ENCODE peak calls at places on chromosomes 5 and 9, in six cellular contexts. M, B, Q, X, O and Y are unnamed samples.

GRCh38 chr5:149452007-149452664 is 73.0 kb upstream of the IL17B start:
- DNase-seq in M (peak), Q (no peak), B (no peak), X (no peak), O (no peak), Y (no peak)

GRCh38 chr5:142780871-142781270 is 10.7 kb downstream of the ARHGAP26 start:
- DNase-seq in M (peak), O (no peak), Q (no peak), B (no peak), X (no peak), Y (no peak)

GRCh38 chr9:131503626-131504465 is 1.1 kb downstream of the POMT1 start:
- DNase-seq in X (peak), M (no peak), B (no peak), Q (peak), O (no peak), Y (no peak)

GRCh38 chr5:180802325-180803180 is at the start of gene MGAT1:
- DNase-seq in O (peak), Q (peak), B (peak), X (peak), M (peak), Y (peak)

GRCh38 chr9:127700140-127700539 is 6.6 kb upstream of the CFAP157 start:
- DNase-seq in Q (no peak), O (no peak), B (no peak), X (no peak), M (no peak), Y (no peak)

GRCh38 chr5:119129770-119130169 is 58.9 kb downstream of the DMXL1 start:
- DNase-seq in B (no peak), X (no peak), O (no peak), Q (no peak), M (no peak), Y (no peak)

GRCh38 chr5:179271821-179272325 is 73.4 kb downstream of the ADAMTS2 start:
- DNase-seq in X (peak), M (no peak), Q (no peak), B (no peak), O (no peak), Y (no peak)

GRCh38 chr5:36417221-36417620 is 115.5 kb upstream of the RANBP3L start:
- DNase-seq in O (no peak), Q (no peak), B (no peak), X (no peak), M (no peak), Y (no peak)

GRCh38 chr5:56900395-56900794 is 9.0 kb upstream of the SETD9 start:
- DNase-seq in O (no peak), Q (peak), B (no peak), M (no peak), X (no peak), Y (no peak)

GRCh38 chr9:127887792-127888191 is 10.3 kb upstream of the AK1 start:
- DNase-seq in O (no peak), X (no peak), Q (no peak), M (no peak), B (no peak), Y (no peak)

GRCh38 chr9:76433851-76434250 is 25.1 kb upstream of the GCNT1 start:
- DNase-seq in M (no peak), B (no peak), O (no peak), X (no peak), Q (peak), Y (peak)

GRCh38 chr5:30392897-30393296 is 800.6 kb upstream of the CDH6 start:
- DNase-seq in M (no peak), B (no peak), Q (no peak), X (no peak), O (no peak), Y (no peak)

GRCh38 chr9:112121633-112122032 is 53.5 kb downstream of the SUSD1 start:
- DNase-seq in X (no peak), O (no peak), B (no peak), Q (no peak), M (no peak), Y (no peak)

GRCh38 chr9:97954550-97954989 is 16.6 kb upstream of the HEMGN start:
- DNase-seq in M (no peak), X (peak), B (peak), O (peak), Q (no peak), Y (no peak)

GRCh38 chr5:97037819-97038218 is 101.9 kb downstream of the LNPEP start:
- DNase-seq in B (no peak), X (no peak), O (no peak), Q (no peak), M (no peak), Y (no peak)

GRCh38 chr5:89473196-89473595 is 590.2 kb upstream of the MEF2C start:
- DNase-seq in M (no peak), B (no peak), Q (peak), X (no peak), O (no peak), Y (peak)

GRCh38 chr5:54985301-54986268 is at the start of gene ESM1:
- DNase-seq in X (no peak), B (no peak), O (no peak), Q (peak), M (no peak), Y (peak)

GRCh38 chr9:137421838-137422667 is 909 bp downstream of the EXD3 start:
- DNase-seq in O (no peak), B (no peak), X (no peak), Q (no peak), M (no peak), Y (no peak)

GRCh38 chr9:137674307-137675305 is 55.8 kb downstream of the EHMT1 start:
- DNase-seq in B (no peak), X (no peak), M (no peak), O (no peak), Q (no peak), Y (no peak)

GRCh38 chr5:135567661-135568060 is 11.1 kb downstream of the CXCL14 start:
- DNase-seq in X (no peak), B (no peak), Q (no peak), M (no peak), O (no peak), Y (no peak)

GRCh38 chr9:36337002-36337401 is 63.1 kb downstream of the RNF38 start:
- DNase-seq in O (no peak), B (no peak), Q (no peak), X (no peak), M (no peak), Y (no peak)

GRCh38 chr5:58322453-58322852 is 137.4 kb downstream of the PLK2 start:
- DNase-seq in O (no peak), B (no peak), M (no peak), X (no peak), Q (peak), Y (no peak)

GRCh38 chr5:116554764-116555163 is 19.9 kb downstream of the SEMA6A start:
- DNase-seq in O (no peak), M (no peak), Q (no peak), B (no peak), X (no peak), Y (no peak)

GRCh38 chr5:669111-669841 is 23.9 kb downstream of the TPPP start:
- DNase-seq in Q (no peak), B (peak), O (peak), X (peak), M (peak), Y (no peak)

GRCh38 chr5:15693036-15693728 is 193.2 kb downstream of the FBXL7 start:
- DNase-seq in M (no peak), X (no peak), Q (no peak), B (no peak), O (no peak), Y (no peak)

GRCh38 chr9:129362287-129363098 is 184.4 kb upstream of the IER5L start:
- DNase-seq in Q (no peak), X (no peak), B (no peak), M (no peak), O (no peak), Y (no peak)

GRCh38 chr5:95162231-95162992 is 122.5 kb downstream of the MCTP1 start:
- DNase-seq in O (no peak), B (no peak), Q (no peak), X (no peak), M (no peak), Y (no peak)
- H3K4me3 ChIP-seq in O (no peak), B (no peak), Q (no peak), X (no peak), M (no peak), Y (no peak)

DNA sequence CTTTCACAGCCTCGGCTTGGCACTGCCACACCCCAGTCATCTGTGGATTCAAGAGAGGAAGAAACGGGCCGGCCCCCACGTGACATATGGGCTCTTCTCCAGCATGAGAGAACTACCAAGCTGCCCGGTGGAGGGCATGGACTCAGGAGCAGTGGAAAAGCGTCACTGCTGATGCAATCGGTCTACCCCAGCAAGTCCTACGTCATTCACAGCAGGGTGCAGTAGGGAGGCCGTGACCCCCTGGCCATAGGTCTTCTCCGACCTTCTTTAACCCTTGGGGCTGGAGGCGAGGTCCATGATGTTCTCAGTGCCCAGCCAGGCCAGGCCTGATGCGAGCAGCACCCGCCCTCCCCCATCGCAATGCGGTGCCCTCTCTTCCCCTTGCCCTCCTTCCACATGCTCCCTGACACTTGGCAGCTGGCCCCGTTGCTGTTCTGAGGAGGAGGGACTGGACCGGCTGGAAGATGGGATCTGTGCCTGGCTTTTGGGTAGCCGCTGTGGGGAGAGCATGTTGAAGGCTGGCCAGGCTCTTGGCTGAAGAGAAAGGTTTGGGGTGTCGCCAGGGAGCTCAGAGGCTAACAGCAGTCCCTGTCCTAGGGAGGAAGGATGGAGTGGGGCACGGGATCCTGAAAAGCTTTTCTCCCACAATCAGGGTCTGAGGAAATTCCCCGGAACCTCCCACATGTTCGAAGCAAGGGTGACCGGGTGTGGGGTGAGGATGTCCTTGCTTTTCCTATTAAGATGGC is 89.8 kb downstream of the LIFR start:
- DNase-seq in M (peak), B (no peak), X (no peak), Q (no peak), O (no peak), Y (no peak)
- H3K4me3 ChIP-seq in M (no peak), B (no peak), X (no peak), Q (no peak), O (no peak), Y (no peak)

GRCh38 chr5:80033513-80033912 is 1.6 kb upstream of the THBS4 start:
- DNase-seq in X (no peak), M (no peak), B (no peak), O (no peak), Q (no peak), Y (no peak)

GRCh38 chr5:80034559-80034958 is 589 bp upstream of the THBS4 start:
- DNase-seq in X (no peak), M (no peak), B (no peak), O (no peak), Q (no peak), Y (no peak)

GRCh38 chr5:80036621-80037020 is 1.5 kb downstream of the THBS4 start:
- DNase-seq in O (peak), Q (no peak), M (no peak), B (no peak), X (no peak), Y (no peak)

GRCh38 chr5:80035839-80036238 is 691 bp downstream of the THBS4 start:
- DNase-seq in B (no peak), O (no peak), Q (no peak), M (no peak), X (no peak), Y (no peak)

DNA sequence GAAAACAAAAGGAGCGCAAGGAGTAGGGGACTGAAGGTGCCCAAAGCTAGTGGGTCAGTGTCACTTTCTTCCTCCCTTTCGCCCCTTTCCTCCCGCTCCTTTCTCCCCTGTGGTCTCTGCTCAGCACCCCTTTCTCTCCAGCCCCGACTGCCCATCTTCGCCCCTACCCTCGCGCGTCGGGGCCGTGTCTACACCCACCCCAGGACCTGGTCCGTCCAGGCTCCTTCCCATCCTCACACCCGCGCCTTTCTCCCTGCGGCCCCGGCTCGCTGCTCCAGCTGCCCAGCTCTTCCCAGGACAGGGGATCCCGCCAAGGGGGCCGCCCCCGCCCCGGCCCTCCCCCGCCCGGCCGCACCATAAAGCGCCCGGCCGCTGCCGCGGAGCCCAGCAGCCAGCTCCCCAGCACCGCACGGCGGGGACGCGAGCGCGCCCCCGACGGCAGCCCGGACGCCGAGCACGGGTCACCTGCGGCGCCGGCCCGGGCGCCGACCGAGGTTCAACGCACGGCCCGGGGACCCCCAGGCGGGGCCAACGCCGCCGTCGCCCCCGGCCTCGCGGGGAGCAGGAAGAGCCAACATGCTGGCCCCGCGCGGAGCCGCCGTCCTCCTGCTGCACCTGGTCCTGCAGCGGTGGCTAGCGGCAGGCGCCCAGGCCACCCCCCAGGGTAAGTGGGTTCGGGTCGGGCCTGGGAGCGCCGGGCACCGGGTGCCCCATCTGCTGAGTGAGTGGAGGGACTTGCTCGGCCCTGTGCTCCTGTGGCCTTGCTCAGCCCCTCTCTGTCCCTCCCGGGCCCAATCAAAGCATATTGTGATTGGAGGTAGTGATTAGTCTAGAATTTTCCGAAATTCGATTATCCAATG is at the start of gene THBS4:
- DNase-seq in B (peak), X (no peak), Q (no peak), O (no peak), M (peak), Y (no peak)
- H3K4me3 ChIP-seq in B (peak), X (no peak), Q (no peak), O (no peak), M (peak), Y (peak)

GRCh38 chr5:37737326-37738056 is 102.3 kb downstream of the GDNF start:
- DNase-seq in Q (no peak), B (no peak), X (no peak), M (no peak), O (no peak), Y (no peak)

GRCh38 chr5:37736397-37736796 is 103.4 kb downstream of the GDNF start:
- DNase-seq in M (no peak), B (no peak), X (no peak), O (no peak), Q (no peak), Y (no peak)

GRCh38 chr5:37739817-37740261 is 100.0 kb downstream of the GDNF start:
- DNase-seq in O (no peak), Q (peak), X (no peak), B (no peak), M (no peak), Y (peak)

GRCh38 chr5:37738865-37739488 is 100.9 kb downstream of the GDNF start:
- DNase-seq in M (no peak), O (no peak), B (no peak), Q (no peak), X (no peak), Y (no peak)

DNA sequence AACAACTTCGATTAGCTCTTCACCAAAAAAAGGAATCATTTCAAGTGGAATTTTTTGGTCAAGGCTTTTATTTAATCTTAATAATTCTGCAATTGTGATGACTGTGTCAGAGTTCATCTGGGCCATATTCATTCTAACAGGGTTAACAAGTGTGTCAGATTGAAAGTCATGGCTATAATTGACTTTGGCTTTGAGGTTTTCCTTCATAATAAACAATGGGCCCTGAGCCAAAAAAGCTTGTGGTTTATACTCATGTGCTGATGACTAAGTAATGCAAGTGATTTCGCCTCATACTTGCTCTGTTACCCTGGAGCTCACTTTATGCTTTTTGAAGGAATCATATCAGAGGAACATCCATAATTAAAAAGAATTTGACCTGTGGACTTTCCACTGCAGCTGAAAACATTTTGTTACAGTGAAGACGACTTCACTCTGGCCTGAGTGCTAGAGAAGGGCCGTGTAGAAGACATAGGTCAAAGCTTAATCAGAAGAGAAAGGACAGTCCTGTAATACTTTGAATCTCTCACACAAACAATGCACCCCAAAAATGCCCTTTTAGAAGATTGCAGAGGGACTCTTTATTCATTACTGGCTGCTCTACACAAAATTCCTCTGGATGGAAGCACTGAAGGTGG is 101.7 kb downstream of the GDNF start:
- DNase-seq in M (no peak), Q (peak), O (no peak), X (no peak), B (no peak), Y (peak)
- H3K4me3 ChIP-seq in M (no peak), Q (no peak), O (no peak), X (no peak), B (no peak), Y (no peak)

DNA sequence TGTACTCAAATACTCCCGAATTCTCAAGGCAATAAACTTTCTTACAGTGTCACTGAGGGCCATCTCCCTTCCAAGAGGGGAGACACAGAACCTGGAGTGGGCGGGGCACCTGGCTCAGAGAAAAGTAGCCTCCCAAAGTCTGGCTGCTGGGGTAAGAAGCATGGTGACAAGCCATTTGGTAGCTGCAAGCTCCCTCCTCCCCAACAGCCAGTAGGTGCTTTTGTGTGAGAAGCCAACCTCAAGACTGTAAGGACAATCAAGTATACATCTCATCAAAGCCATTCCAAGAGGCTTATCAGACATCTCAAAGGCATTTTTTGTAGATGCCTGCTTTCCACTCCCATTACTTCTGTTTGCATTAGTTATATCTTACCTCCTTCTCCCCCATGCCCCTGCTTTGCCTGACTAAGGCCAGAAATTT is 1.4 kb downstream of the DAB2 start:
- DNase-seq in B (no peak), Q (no peak), X (no peak), M (peak), O (no peak), Y (no peak)
- H3K4me3 ChIP-seq in B (no peak), Q (peak), X (no peak), M (peak), O (no peak), Y (peak)

DNA sequence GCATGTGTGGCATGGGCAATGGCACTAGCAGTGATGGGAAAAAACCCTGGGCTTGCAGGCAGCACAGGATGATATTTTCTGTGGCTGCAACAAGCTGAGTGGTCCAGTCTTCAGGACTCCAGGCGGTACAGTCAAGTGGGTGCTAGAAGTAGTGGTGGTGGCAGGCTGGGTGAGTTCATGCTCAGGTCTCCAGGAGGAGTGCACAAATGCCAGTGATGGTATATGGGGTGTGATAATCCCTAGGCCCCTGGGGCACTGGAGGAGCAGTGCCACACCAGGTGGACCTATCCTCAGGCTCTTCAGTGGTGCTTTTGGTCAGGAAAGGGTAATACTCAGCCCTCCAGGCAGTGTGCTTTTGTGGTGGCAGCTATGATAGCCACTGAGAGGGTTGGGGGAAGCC is 496.4 kb downstream of the PRR16 start:
- DNase-seq in M (no peak), Q (no peak), X (no peak), B (no peak), O (no peak), Y (no peak)
- H3K4me3 ChIP-seq in M (no peak), Q (no peak), X (no peak), B (no peak), O (no peak), Y (no peak)

GRCh38 chr9:91945277-91946074 is 4.6 kb downstream of the ROR2 start:
- DNase-seq in M (peak), Q (no peak), O (no peak), X (no peak), B (no peak), Y (no peak)
- H3K4me3 ChIP-seq in M (peak), Q (no peak), O (no peak), X (no peak), B (no peak), Y (no peak)